ENCODE peak calls at places on chromosome 16, in five cellular contexts. K is HFF-Myc; N is activated T-helper 1 cell treated with Interleukin-2 at 50 U/mL for 16 hours; A is SW 1271; Y is stimulated activated naive B cell treated with anti-CD40 and anti-IgM and Interleukin-4, amounts not matched to agents 10 μg/mL and 1 μg/mL and 100 μg/mL, for 72 hours. T is an unnamed sample.

GRCh38 chr16:50744911-50745310 is 3.0 kb downstream of the CYLD start:
- DNase-seq in K (no peak), N (no peak), A (no peak), Y (no peak), T (no peak)

GRCh38 chr16:58678716-58679115 is 5.9 kb downstream of the SLC38A7 start:
- DNase-seq in K (no peak), N (no peak), A (no peak), Y (no peak), T (no peak)

GRCh38 chr16:83310816-83311215 is 497.0 kb upstream of the HSBP1 start:
- DNase-seq in K (peak), N (no peak), A (no peak), Y (no peak), T (no peak)

GRCh38 chr16:19102187-19102872 is 11.4 kb upstream of the ITPRIPL2 start:
- DNase-seq in K (no peak), N (no peak), A (no peak), Y (no peak), T (no peak)

GRCh38 chr16:16062023-16062932 is 112.9 kb downstream of the ABCC1 start:
- DNase-seq in K (no peak), N (no peak), A (no peak), Y (peak), T (no peak)

GRCh38 chr16:69651217-69651616 is 75.1 kb downstream of the NQO1 start:
- DNase-seq in K (no peak), N (no peak), A (no peak), Y (no peak), T (no peak)

GRCh38 chr16:5321925-5322324 is 224.3 kb upstream of the EEF2KMT start:
- DNase-seq in K (no peak), N (no peak), A (no peak), Y (no peak), T (no peak)

GRCh38 chr16:84247341-84247740 is 7.5 kb upstream of the KCNG4 start:
- DNase-seq in K (no peak), N (no peak), A (no peak), Y (no peak), T (no peak)

GRCh38 chr16:85402910-85403692 is 210.0 kb upstream of the GSE1 start:
- DNase-seq in K (no peak), N (no peak), A (no peak), Y (no peak), T (peak)

GRCh38 chr16:84483882-84484565 is 20.4 kb downstream of the MEAK7 start:
- DNase-seq in K (no peak), N (no peak), A (no peak), Y (no peak), T (no peak)

GRCh38 chr16:88306860-88307545 is 75.8 kb upstream of the ZNF469 start:
- DNase-seq in K (peak), N (no peak), A (no peak), Y (no peak), T (no peak)

GRCh38 chr16:89949756-89950155 is 1.2 kb downstream of the DEF8 start:
- DNase-seq in K (no peak), N (no peak), A (no peak), Y (no peak), T (no peak)

GRCh38 chr16:24508614-24509013 is 30.8 kb upstream of the RBBP6 start:
- DNase-seq in K (no peak), N (no peak), A (no peak), Y (no peak), T (peak)

GRCh38 chr16:78591682-78592103 is 492.2 kb downstream of the WWOX start:
- DNase-seq in K (no peak), N (no peak), A (no peak), Y (no peak), T (no peak)

GRCh38 chr16:84308120-84308519 is 13.4 kb downstream of the WFDC1 start:
- DNase-seq in K (no peak), N (no peak), A (no peak), Y (peak), T (no peak)

GRCh38 chr16:5031601-5032000 is 2.1 kb downstream of the NAGPA start:
- DNase-seq in K (no peak), N (no peak), A (no peak), Y (no peak), T (no peak)

GRCh38 chr16:53960954-53961616 is 257.1 kb downstream of the FTO start:
- DNase-seq in K (no peak), N (no peak), A (no peak), Y (no peak), T (no peak)

T was measured in pulmonary artery endothelial cell.